ENCODE peak calls at places on chromosome 6, in five cellular contexts. L is lung, N is cardiac muscle cell, X is psoas muscle, I is neural progenitor cell. W is an unnamed sample.

GRCh38 chr6:34391711-34392496 is 565 bp downstream of the NUDT3 start:
- DNase-seq in L (peak), N (peak), X (peak), I (peak), W (peak)

GRCh38 chr6:144467921-144468320 is 182.8 kb downstream of the UTRN start:
- DNase-seq in L (no peak), N (peak), X (no peak), I (peak), W (no peak)

GRCh38 chr6:148934534-148934933 is 187.7 kb downstream of the UST start:
- DNase-seq in L (peak), N (peak), X (peak), I (no peak), W (no peak)

GRCh38 chr6:125812394-125813231 is 21.9 kb downstream of the NCOA7 start:
- DNase-seq in L (no peak), N (no peak), X (no peak), I (no peak), W (no peak)

GRCh38 chr6:158787395-158787794 is 31.8 kb downstream of the EZR start:
- DNase-seq in L (no peak), N (no peak), X (no peak), I (no peak), W (no peak)

GRCh38 chr6:35469711-35470662 is 1.8 kb downstream of the RPL10A start:
- DNase-seq in L (no peak), N (peak), X (peak), I (no peak), W (peak)

GRCh38 chr6:163672710-163673109 is 258.2 kb downstream of the QKI start:
- DNase-seq in L (no peak), N (no peak), X (no peak), I (no peak), W (no peak)

GRCh38 chr6:160043784-160044183 is 74.9 kb downstream of the IGF2R start:
- DNase-seq in L (no peak), N (no peak), X (no peak), I (no peak), W (no peak)

GRCh38 chr6:80547827-80548226 is 441.4 kb downstream of the BCKDHB start:
- DNase-seq in L (no peak), N (no peak), X (no peak), I (no peak), W (no peak)

GRCh38 chr6:1240766-1241165 is 71.1 kb upstream of the FOXQ1 start:
- DNase-seq in L (no peak), N (no peak), X (no peak), I (no peak), W (no peak)

DNA sequence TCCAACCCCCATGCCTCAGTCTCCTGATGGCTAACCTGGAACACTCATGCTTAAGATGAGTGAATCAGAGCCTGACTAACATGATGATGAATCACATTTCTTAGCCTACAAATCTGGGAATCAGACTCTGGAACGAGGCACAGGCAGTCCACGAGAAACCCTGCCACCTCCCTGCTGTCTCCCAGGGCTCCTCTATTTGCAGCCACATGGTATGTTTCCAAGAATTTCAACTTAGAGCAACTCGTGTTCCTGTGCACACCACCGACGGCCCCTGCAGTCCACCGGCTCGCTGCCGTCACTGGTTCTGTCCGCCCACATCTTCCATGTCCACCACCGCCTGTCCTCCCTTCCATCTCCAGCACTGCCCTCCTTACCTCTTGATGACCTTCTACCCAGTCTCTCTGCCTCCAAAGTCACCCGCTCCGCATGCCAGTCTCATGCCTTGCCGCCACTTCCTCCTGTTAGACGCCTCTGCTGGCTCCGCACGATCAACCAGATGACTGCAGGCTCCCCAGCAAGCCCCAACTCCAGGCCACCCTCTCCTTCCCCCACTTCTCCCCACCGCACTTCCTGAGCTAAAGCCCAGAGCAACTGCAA is 87.6 kb downstream of the AGPAT4 start:
- DNase-seq in L (no peak), N (no peak), X (peak), I (no peak), W (no peak)
- H3K4me3 ChIP-seq in L (no peak), N (no peak), X (no peak), I (no peak), W (no peak)

DNA sequence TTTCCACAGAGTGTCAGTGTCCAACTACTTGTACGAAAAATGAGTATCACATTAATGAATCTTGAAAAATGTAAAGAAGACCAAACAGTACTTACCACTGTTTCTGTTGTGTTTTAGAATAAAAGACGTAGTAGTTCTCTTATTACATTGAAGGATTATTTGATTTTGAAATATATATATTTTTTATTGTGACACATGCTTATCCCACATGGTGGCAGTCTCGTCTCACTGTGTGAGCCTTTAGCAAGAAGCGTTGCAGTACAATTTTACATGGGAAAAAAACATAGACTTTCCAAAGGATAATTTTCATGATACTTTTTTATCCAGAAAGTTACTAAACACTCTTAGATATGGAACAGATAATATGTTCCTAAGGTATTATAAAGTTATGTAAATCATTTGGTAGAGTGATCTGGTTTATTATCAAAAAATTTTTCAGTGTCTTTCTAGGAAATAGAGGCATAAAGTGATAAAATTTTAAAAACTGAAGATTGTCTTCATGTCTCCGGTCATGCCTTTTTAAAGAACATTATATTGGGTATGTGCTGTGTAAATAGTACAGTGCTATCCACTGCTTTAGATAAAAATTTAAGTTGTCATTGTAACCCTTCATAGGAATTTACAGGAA is 117.5 kb upstream of the SAMD5 start:
- DNase-seq in L (no peak), N (peak), X (no peak), I (peak), W (peak)
- TF ChIP-seq CTCF in L (no peak), N (peak), X (peak), I (peak), W (no peak)

DNA sequence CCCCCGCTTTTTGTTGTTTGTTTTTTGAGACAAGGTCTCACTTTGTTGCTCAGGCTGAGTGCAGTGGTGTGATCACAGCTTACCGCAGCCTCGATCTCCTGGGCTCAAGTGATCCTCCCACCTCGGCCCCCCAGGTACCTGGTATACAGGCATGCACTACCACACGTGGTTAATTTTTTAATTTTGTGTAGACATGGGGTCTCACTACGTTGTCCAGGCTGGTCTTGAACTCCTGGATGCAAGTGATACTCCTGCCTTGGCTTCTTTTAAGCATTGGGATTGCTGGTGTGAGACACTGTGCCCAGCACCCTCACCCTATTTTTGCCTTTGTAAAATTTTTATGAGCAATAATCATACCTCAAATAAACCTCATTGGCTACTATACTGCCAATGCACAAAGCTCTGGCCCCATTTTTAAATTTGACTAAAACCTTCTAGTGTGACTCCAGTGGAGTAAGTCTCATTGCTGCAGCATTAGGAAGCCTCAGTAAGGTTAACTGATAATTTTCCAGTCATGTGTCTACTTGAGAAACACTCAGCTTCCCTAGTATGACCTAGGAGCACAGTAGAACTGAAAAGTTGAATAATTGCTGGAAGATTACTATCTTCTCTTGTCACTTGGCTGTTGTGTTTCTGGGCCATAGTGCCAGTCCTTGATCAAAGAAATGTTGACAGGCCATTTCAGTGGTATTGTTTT is 5.6 kb downstream of the ENPP3 start:
- DNase-seq in L (no peak), N (no peak), X (no peak), I (no peak), W (no peak)
- H3K4me3 ChIP-seq in L (no peak), N (no peak), X (no peak), I (no peak), W (no peak)

DNA sequence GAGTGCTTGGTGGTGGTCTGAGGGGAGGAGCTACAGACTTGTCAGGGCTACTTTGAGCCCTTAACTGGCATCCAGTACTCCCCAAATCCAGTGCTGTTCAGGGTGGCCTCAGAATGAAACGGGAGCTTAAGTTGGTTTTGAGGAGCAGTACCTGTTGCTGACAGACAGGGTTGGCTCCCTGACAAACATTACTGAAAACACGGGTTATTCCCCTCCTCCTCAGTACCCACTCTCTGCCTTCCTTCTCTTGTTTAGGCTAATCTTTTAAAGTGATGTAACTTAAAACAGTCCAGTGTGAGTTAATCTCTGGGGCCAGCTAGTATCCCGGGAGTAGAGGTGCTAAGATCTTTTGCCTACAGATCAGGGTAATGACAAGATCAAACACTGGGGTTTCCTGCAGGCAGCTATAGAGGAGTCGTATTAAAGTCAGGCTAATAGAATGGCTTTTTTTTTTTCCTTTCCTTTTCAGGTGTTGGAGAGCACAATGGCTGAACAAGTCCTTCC is 3.7 kb downstream of the TNFAIP3 start:
- DNase-seq in L (no peak), N (no peak), X (no peak), I (peak), W (peak)
- TF ChIP-seq CTCF in L (no peak), N (no peak), X (peak), I (peak), W (peak)

DNA sequence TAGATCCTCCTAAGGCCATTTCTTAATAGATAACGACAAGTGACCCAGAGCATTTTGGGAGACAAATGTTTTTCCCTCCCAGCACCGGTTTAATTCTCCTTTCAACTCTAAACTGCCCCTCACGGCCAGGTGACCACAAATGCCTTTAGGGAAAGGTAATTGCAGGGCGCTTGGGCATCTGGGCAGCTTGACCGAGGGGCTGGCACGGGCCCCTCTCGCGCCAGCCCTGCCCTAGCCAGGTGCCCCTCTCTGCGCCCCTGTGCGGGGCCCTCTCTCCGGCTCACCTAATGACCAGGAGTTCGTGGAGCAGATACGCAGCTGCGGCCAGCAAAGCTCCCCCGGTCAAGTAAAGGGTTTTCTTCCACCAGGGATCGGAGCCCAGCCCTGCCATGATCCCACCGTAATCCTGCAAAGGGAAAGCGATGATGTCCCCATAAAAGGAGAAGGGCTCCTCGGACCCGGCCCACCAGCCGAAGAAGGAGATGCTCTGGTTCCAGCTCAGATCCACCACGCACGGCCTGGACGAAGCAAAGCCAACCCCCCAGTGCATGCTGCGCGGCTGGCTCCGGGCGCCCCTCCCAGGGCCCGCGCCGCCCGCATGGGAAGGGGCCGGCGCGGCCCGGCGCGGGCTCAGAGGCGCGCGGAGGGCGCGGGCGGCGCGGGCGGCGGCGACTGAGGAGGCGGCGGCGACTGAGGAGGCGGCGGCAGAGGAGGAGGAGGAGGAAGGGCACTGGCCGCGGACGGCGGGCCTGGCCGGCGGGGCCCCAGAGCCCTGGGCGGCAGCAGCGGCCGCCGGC is 453 bp downstream of the FAXC start:
- DNase-seq in L (no peak), N (peak), X (no peak), I (no peak), W (no peak)
- H3K4me3 ChIP-seq in L (peak), N (peak), X (peak), I (peak), W (peak)

GRCh38 chr6:15058200-15059070 is 187.4 kb upstream of the JARID2 start:
- DNase-seq in L (no peak), N (no peak), X (no peak), I (no peak), W (no peak)
- TF ChIP-seq CTCF in L (no peak), N (no peak), X (no peak), I (peak), W (no peak)

GRCh38 chr6:44011350-44011925 is 115.8 kb downstream of the MRPL14 start:
- DNase-seq in L (no peak), N (no peak), X (no peak), I (no peak), W (no peak)

GRCh38 chr6:44012078-44012493 is 115.2 kb downstream of the MRPL14 start:
- DNase-seq in L (no peak), N (no peak), X (no peak), I (no peak), W (no peak)

GRCh38 chr6:44009425-44010321 is 117.6 kb downstream of the MRPL14 start:
- DNase-seq in L (no peak), N (no peak), X (peak), I (no peak), W (no peak)

GRCh38 chr6:44008821-44009370 is 118.4 kb downstream of the MRPL14 start:
- DNase-seq in L (no peak), N (no peak), X (no peak), I (no peak), W (no peak)

DNA sequence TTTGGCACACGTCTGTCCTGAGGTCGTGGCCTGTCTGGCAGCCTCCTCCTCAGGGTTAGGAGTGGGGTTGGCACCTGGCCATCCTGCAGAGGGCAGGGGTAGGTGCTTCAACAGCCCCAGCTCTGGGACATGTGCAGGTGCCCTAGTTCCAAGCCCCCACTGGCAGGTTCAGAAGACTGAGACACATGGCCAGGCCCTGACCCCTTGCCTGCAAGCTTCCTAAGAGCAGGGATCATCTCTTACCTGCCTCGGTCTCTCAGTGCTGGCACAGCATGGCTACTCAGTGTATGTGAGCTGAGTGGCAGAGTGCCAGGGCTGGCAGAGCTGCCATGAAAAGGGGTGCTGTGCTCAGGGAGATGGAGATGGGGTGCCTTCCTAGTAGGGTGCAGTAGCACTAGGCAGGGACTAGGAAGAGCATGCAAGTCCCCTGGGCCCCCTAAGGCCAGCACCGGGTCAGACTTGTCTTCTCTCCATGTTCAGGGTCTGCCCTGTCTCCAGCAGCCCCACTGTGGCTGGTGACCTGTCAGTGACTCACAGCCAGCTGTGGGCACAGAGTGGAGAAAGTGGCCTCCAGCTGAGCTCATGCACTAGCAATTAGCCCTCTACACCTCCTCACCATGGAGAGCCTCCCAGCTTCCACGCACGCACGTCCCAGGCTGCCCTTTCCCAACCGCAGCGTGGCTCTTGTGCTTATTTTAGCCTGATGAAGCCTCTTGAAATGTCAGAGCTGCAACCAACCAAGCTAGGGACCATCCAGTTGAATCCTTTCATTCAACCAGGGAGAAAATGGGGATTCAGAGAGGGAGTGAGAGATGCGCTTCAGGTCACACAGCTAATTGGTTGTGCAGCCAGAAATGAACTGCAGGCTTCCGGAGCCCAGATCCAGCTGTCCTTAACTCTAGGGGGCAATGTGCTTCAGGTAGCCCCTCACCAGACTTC is 116.6 kb downstream of the MRPL14 start:
- DNase-seq in L (no peak), N (peak), X (peak), I (no peak), W (no peak)
- H3K4me3 ChIP-seq in L (no peak), N (no peak), X (no peak), I (no peak), W (no peak)

GRCh38 chr6:87059943-87060342 is 35.0 kb downstream of the CGA start:
- DNase-seq in L (no peak), N (no peak), X (no peak), I (no peak), W (no peak)
- TF ChIP-seq CTCF in L (no peak), N (no peak), X (no peak), I (no peak), W (no peak)

DNA sequence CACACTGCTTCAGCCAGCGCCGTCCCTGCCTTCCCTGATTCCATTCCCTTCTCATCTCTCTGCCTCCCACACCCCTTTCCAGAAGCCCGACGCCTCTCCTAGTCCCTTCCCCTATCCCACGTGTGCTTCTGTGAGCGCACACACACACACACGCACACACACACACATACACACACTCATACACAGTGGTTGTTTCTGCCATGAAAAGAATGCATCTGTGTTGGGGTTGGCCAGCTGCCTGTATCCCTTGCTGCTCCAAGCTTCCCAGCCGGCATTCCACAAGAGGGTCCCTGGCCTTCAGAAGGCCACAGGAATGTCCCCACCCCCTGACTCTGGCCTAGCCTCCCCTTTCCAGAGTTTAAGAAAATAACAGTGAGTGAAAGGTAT is 51.7 kb downstream of the MOCS1 start:
- DNase-seq in L (peak), N (no peak), X (no peak), I (no peak), W (no peak)
- H3K4me3 ChIP-seq in L (no peak), N (no peak), X (no peak), I (no peak), W (no peak)

GRCh38 chr6:33312361-33313104 is 1.3 kb downstream of the TAPBP start:
- DNase-seq in L (peak), N (peak), X (peak), I (peak), W (peak)
- TF ChIP-seq CTCF in L (no peak), N (no peak), X (no peak), I (no peak), W (no peak)

W was measured in GM12865.